ENCODE peak calls at places on chromosomes 5 and 9, in four cellular contexts. W, B, G and D are unnamed samples.
A peak's percentile ranks its signal among the peaks of the same experiment; 100 is the strongest.

GRCh38 chr5:128631771-128632170 is 93.7 kb upstream of the FBN2 start:
- DNase-seq in W (peak; percentile 21), G (no peak), B (no peak), D (no peak)

GRCh38 chr5:178301641-178302040 is 69.0 kb upstream of the PHYKPL start:
- DNase-seq in G (no peak), B (no peak), W (no peak), D (no peak)

GRCh38 chr5:174409070-174409469 is 315.3 kb upstream of the MSX2 start:
- DNase-seq in B (no peak), G (no peak), W (no peak), D (no peak)

GRCh38 chr9:133998915-133999580 is 6.9 kb upstream of the VAV2 start:
- DNase-seq in W (no peak), G (no peak), B (no peak), D (no peak)

GRCh38 chr5:98398465-98398864 is 375.0 kb upstream of the RGMB start:
- DNase-seq in B (no peak), W (no peak), G (no peak), D (no peak)

GRCh38 chr5:167561796-167562195 is 729.6 kb upstream of the WWC1 start:
- DNase-seq in W (no peak), G (no peak), B (no peak), D (no peak)

GRCh38 chr9:113892861-113893491 is 16.9 kb downstream of the ZNF618 start:
- DNase-seq in W (no peak), B (no peak), G (no peak), D (no peak)

GRCh38 chr5:111237470-111237869 is 13.3 kb downstream of the CAMK4 start:
- DNase-seq in B (no peak), W (no peak), G (no peak), D (no peak)

GRCh38 chr5:17217421-17218352 is at the start of gene BASP1:
- DNase-seq in W (peak; percentile 65), G (peak; percentile 71), B (no peak), D (no peak)

GRCh38 chr5:159877894-159878448 is 38.3 kb upstream of the ADRA1B start:
- DNase-seq in B (no peak), G (no peak), W (no peak), D (no peak)

GRCh38 chr5:113192541-113192940 is 215.9 kb downstream of the DCP2 start:
- DNase-seq in B (no peak), G (no peak), W (no peak), D (no peak)

GRCh38 chr9:87640385-87640795 is 85.5 kb upstream of the CTSL start:
- DNase-seq in G (peak; percentile 33), W (no peak), B (no peak), D (peak; percentile 86)

GRCh38 chr9:135692410-135692809 is 6.9 kb downstream of the SOHLH1 start:
- DNase-seq in W (peak; percentile 57), G (no peak), B (no peak), D (no peak)

GRCh38 chr5:158451983-158452710 is 593.2 kb upstream of the CLINT1 start:
- DNase-seq in B (no peak), G (peak; percentile 11), W (no peak), D (no peak)